ENCODE peak calls at places on chromosomes 16 and 17, in four cellular contexts. J is H1, R is HepG2, F is K562. Y is an unnamed sample.
A peak's percentile ranks its signal among the peaks of the same experiment; 100 is the strongest.

GRCh38 chr17:43352579-43352978 is 46.2 kb upstream of the ARL4D start:
- DNase-seq in J (no peak), R (no peak), F (no peak), Y (no peak)

GRCh38 chr17:4082136-4082924 is 60.5 kb downstream of the ZZEF1 start:
- DNase-seq in J (no peak), R (no peak), F (no peak), Y (no peak)

GRCh38 chr16:56629531-56629930 is 2.9 kb upstream of the MT1M start:
- DNase-seq in J (no peak), R (no peak), F (no peak), Y (no peak)

GRCh38 chr17:73099504-73099903 is 7.0 kb upstream of the SLC39A11 start:
- DNase-seq in J (no peak), R (no peak), F (peak; percentile 8), Y (no peak)

GRCh38 chr16:89624775-89625761 is 11.6 kb downstream of the DPEP1 start:
- DNase-seq in J (no peak), R (peak; percentile 73), F (no peak), Y (no peak)

GRCh38 chr17:65576939-65577338 is 15.5 kb upstream of the AXIN2 start:
- DNase-seq in J (no peak), R (no peak), F (no peak), Y (no peak)

GRCh38 chr16:15873737-15874136 is 14.7 kb downstream of the CEP20 start:
- DNase-seq in J (no peak), R (no peak), F (no peak), Y (no peak)

GRCh38 chr17:40480501-40481003 is 20.9 kb downstream of the TNS4 start:
- DNase-seq in J (no peak), R (peak; percentile 68), F (no peak), Y (no peak)

GRCh38 chr17:70995997-70996396 is 826.7 kb downstream of the KCNJ2 start:
- DNase-seq in J (no peak), R (no peak), F (no peak), Y (no peak)

GRCh38 chr17:81130385-81131288 is 34.7 kb upstream of the PVALEF start:
- DNase-seq in J (no peak), R (peak; percentile 69), F (no peak), Y (no peak)

GRCh38 chr17:65559802-65560627 is 1.4 kb downstream of the AXIN2 start:
- DNase-seq in J (peak; percentile 73), R (peak; percentile 81), F (no peak), Y (no peak)

GRCh38 chr16:20674684-20675487 is 22.6 kb downstream of the ACSM1 start:
- DNase-seq in J (peak; percentile 51), R (peak; percentile 41), F (peak; percentile 54), Y (no peak)

GRCh38 chr17:1532836-1533602 is 16.6 kb upstream of the INPP5K start:
- DNase-seq in J (peak; percentile 74), R (no peak), F (peak; percentile 53), Y (no peak)

GRCh38 chr17:50863221-50863843 is 2.8 kb downstream of the TOB1 start:
- DNase-seq in J (peak; percentile 72), R (peak; percentile 66), F (peak; percentile 63), Y (peak; percentile 36)

GRCh38 chr16:81779540-81780320 is 639 bp downstream of the PLCG2 start:
- DNase-seq in J (peak; percentile 58), R (no peak), F (peak; percentile 46), Y (no peak)

GRCh38 chr16:88376053-88376834 is 6.5 kb upstream of the ZNF469 start:
- DNase-seq in J (no peak), R (no peak), F (no peak), Y (no peak)

GRCh38 chr17:6936370-6937028 is 59.4 kb upstream of the ALOX12 start:
- DNase-seq in J (no peak), R (no peak), F (no peak), Y (no peak)

GRCh38 chr17:64004903-64005733 is 7.0 kb downstream of the PRR29 start:
- DNase-seq in J (peak; percentile 42), R (no peak), F (no peak), Y (no peak)

GRCh38 chr17:42246515-42246914 is 29.7 kb downstream of the STAT5B start:
- DNase-seq in J (no peak), R (peak; percentile 75), F (no peak), Y (no peak)

GRCh38 chr16:16019488-16019887 is 70.1 kb downstream of the ABCC1 start:
- DNase-seq in J (no peak), R (no peak), F (no peak), Y (peak; percentile 10)

GRCh38 chr16:57759541-57760356 is 24.2 kb downstream of the KATNB1 start:
- DNase-seq in J (peak; percentile 49), R (no peak), F (no peak), Y (no peak)

GRCh38 chr16:1258906-1259759 is 3.3 kb downstream of the TPSD1 start:
- DNase-seq in J (no peak), R (no peak), F (no peak), Y (no peak)

GRCh38 chr16:75219838-75220237 is 1.1 kb downstream of the CTRB1 start:
- DNase-seq in J (no peak), R (no peak), F (no peak), Y (no peak)

GRCh38 chr17:4908301-4908700 is 5.4 kb upstream of the CHRNE start:
- DNase-seq in J (no peak), R (peak; percentile 77), F (no peak), Y (no peak)

GRCh38 chr16:80015566-80015965 is 415.0 kb upstream of the MAF start:
- DNase-seq in J (no peak), R (no peak), F (no peak), Y (no peak)

GRCh38 chr17:66302761-66303626 is 581 bp downstream of the PRKCA start:
- DNase-seq in J (peak; percentile 73), R (peak; percentile 70), F (peak; percentile 54), Y (no peak)

GRCh38 chr16:87924937-87925670 is 11.2 kb downstream of the CA5A start:
- DNase-seq in J (no peak), R (no peak), F (no peak), Y (no peak)

GRCh38 chr17:48961516-48962233 is 6.7 kb downstream of the GIP start:
- DNase-seq in J (peak; percentile 66), R (peak; percentile 78), F (peak; percentile 89), Y (no peak)

GRCh38 chr17:57294075-57294474 is 37.8 kb downstream of the MSI2 start:
- DNase-seq in J (no peak), R (no peak), F (no peak), Y (no peak)

GRCh38 chr17:56471661-56472060 is 121.8 kb upstream of the NOG start:
- DNase-seq in J (no peak), R (no peak), F (no peak), Y (no peak)

GRCh38 chr17:45096141-45096540 is 35.0 kb downstream of the NMT1 start:
- DNase-seq in J (no peak), R (peak; percentile 41), F (peak; percentile 40), Y (peak; percentile 13)

GRCh38 chr17:36732351-36732750 is 131.0 kb downstream of the MRM1 start:
- DNase-seq in J (no peak), R (no peak), F (no peak), Y (no peak)

GRCh38 chr17:6753006-6753445 is 2.8 kb upstream of the XAF1 start:
- DNase-seq in J (no peak), R (peak; percentile 11), F (no peak), Y (no peak)

GRCh38 chr17:9860851-9861250 is 35.1 kb downstream of the GLP2R start:
- DNase-seq in J (no peak), R (no peak), F (no peak), Y (no peak)
- H2AFZ ChIP-seq in J (no peak overlapping the region), R (no peak overlapping the region), F (no peak overlapping the region), Y (no peak overlapping the region)

GRCh38 chr16:54993496-54993895 is 62.8 kb downstream of the IRX5 start:
- DNase-seq in J (no peak), R (no peak), F (no peak), Y (no peak)
- TF ChIP-seq FOSL1 in J (no peak), R (no peak), F (no peak), Y (no peak)

GRCh38 chr17:17051791-17052461 is 9.7 kb downstream of the MPRIP start:
- DNase-seq in J (no peak), R (peak; percentile 63), F (no peak), Y (no peak)
- TF ChIP-seq MAX in J (no peak), R (peak; percentile 24), F (no peak), Y (no peak)

DNA sequence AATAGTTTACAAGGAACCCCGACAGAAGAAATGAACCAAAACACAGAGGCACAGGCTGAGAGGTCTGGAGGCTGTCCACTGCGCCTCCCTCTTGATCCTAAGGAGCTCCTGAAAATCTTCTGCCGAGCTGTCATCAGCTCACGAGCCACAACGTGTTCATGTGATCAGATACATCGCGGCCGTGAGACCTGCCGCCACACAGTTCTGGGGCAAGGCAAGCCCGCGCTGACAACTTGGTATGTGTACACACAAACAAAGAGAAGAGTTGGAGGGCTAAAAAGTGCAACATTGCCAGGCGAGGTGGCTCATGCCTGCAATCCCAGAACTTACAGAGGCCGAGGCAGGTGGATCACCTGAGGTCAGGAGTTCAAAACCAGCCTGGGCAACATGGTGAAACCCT is 7.6 kb downstream of the EXOC7 start:
- DNase-seq in J (no peak), R (no peak), F (no peak), Y (no peak)
- H2AFZ ChIP-seq in J (no peak overlapping the region), R (no peak overlapping the region), F (no peak overlapping the region), Y (no peak overlapping the region)

GRCh38 chr16:17205279-17206139 is 265.3 kb downstream of the XYLT1 start:
- DNase-seq in J (peak; percentile 47), R (no peak), F (no peak), Y (no peak)
- TF ChIP-seq FOSL1 in J (no peak), R (no peak), F (no peak), Y (no peak)

GRCh38 chr17:35449371-35449931 is 885 bp upstream of the SLFN13 start:
- DNase-seq in J (peak; percentile 70), R (no peak), F (no peak), Y (no peak)

GRCh38 chr17:35447494-35447893 is 1.1 kb downstream of the SLFN13 start:
- DNase-seq in J (no peak), R (no peak), F (no peak), Y (no peak)

GRCh38 chr17:35448899-35449227 is 297 bp upstream of the SLFN13 start:
- DNase-seq in J (no peak), R (no peak), F (no peak), Y (no peak)

DNA sequence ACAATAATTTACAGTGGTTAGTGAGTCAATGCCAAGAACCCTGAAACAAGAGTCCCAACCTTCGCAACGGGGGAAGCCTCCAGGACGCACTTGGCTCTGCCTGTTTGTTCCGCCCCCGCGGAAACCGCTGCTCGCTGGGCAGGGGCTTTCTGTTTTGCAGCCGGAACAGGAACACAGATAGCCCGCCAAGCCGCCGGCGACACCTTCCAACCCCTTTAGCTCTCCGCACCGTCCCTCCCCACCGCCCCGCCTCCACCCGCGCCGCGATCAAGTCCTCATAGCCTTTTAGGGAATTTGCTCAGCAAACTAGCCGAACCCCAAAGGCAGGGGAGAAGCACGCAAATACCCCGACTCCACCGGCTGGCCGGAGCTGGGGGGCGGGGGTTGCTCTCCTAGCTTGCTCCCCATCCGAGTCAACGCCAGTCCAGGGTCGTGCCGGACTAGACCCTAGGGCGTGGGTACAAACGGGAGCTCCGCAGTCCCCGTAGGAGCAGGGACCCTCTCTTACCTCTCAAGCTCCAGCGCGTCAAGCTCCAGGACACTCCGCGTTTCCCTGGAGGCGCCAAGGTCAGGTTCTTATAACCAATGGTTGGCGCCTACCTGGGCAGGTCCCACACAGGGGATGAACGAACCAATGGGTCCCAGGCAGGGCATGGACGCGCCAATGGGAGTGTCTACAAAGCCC is at the start of gene SLFN13:
- DNase-seq in J (peak; percentile 84), R (no peak), F (peak; percentile 73), Y (no peak)
- TF ChIP-seq MAX in J (peak; percentile 96), R (no peak), F (no peak), Y (no peak)

Y was measured in HCT116.